ENCODE peak calls at places on chromosome 13, in nine cellular contexts. One of them, this sample, is unnamed.
A peak's percentile ranks its signal among the peaks of the same experiment; 100 is the strongest.

GRCh38 chr13:96052655-96053002 is 572 bp downstream of the UGGT2 start:
- DNase-seq in right atrium auricular region: no peak
- DNase-seq in IMR-90: peak; percentile 83
- DNase-seq in endodermal cell: no peak
- DNase-seq in heart right ventricle: no peak
- DNase-seq in spleen: no peak
- DNase-seq in AG04449: peak; percentile 9
- DNase-seq in epithelial cell of esophagus: peak; percentile 71
- DNase-seq in BE2C: no peak
- DNase-seq in this sample: peak; percentile 72

GRCh38 chr13:33799950-33800592 is 17.9 kb upstream of the RFC3 start:
- DNase-seq in right atrium auricular region: no peak
- DNase-seq in IMR-90: peak; percentile 46
- DNase-seq in endodermal cell: no peak
- DNase-seq in heart right ventricle: no peak
- DNase-seq in spleen: no peak
- DNase-seq in AG04449: peak; percentile 10
- DNase-seq in epithelial cell of esophagus: peak; percentile 51
- DNase-seq in BE2C: no peak
- DNase-seq in this sample: peak; percentile 69

GRCh38 chr13:95020298-95020987 is 280.8 kb downstream of the ABCC4 start:
- DNase-seq in right atrium auricular region: no peak
- DNase-seq in IMR-90: no peak
- DNase-seq in endodermal cell: no peak
- DNase-seq in heart right ventricle: no peak
- DNase-seq in spleen: no peak
- DNase-seq in AG04449: no peak
- DNase-seq in epithelial cell of esophagus: peak; percentile 56
- DNase-seq in BE2C: no peak
- DNase-seq in this sample: peak; percentile 8

GRCh38 chr13:66532146-66532545 is 698.0 kb downstream of the PCDH9 start:
- DNase-seq in right atrium auricular region: no peak
- DNase-seq in IMR-90: peak; percentile 90
- DNase-seq in endodermal cell: no peak
- DNase-seq in heart right ventricle: no peak
- DNase-seq in spleen: no peak
- DNase-seq in AG04449: no peak
- DNase-seq in epithelial cell of esophagus: no peak
- DNase-seq in BE2C: no peak
- DNase-seq in this sample: peak; percentile 66

GRCh38 chr13:95420501-95420900 is 119.2 kb upstream of the ABCC4 start:
- DNase-seq in right atrium auricular region: no peak
- DNase-seq in IMR-90: no peak
- DNase-seq in endodermal cell: no peak
- DNase-seq in heart right ventricle: no peak
- DNase-seq in spleen: no peak
- DNase-seq in AG04449: no peak
- DNase-seq in epithelial cell of esophagus: peak; percentile 67
- DNase-seq in BE2C: no peak
- DNase-seq in this sample: no peak

GRCh38 chr13:26686285-26686684 is 74.3 kb downstream of the GPR12 start:
- DNase-seq in right atrium auricular region: no peak
- DNase-seq in IMR-90: no peak
- DNase-seq in endodermal cell: no peak
- DNase-seq in heart right ventricle: no peak
- DNase-seq in spleen: no peak
- DNase-seq in AG04449: no peak
- DNase-seq in epithelial cell of esophagus: no peak
- DNase-seq in BE2C: no peak
- DNase-seq in this sample: no peak

GRCh38 chr13:85277753-85278152 is 521.5 kb downstream of the SLITRK6 start:
- DNase-seq in right atrium auricular region: no peak
- DNase-seq in IMR-90: peak; percentile 21
- DNase-seq in endodermal cell: no peak
- DNase-seq in heart right ventricle: no peak
- DNase-seq in spleen: no peak
- DNase-seq in AG04449: no peak
- DNase-seq in epithelial cell of esophagus: peak; percentile 27
- DNase-seq in BE2C: no peak
- DNase-seq in this sample: peak; percentile 40

GRCh38 chr13:109131698-109132257 is 502.4 kb downstream of the MYO16 start:
- DNase-seq in right atrium auricular region: no peak
- DNase-seq in IMR-90: peak; percentile 21
- DNase-seq in endodermal cell: peak; percentile 75
- DNase-seq in heart right ventricle: no peak
- DNase-seq in spleen: no peak
- DNase-seq in AG04449: no peak
- DNase-seq in epithelial cell of esophagus: no peak
- DNase-seq in BE2C: no peak
- DNase-seq in this sample: peak; percentile 24

GRCh38 chr13:50152224-50152623 is 137.0 kb downstream of the KCNRG start:
- DNase-seq in right atrium auricular region: no peak
- DNase-seq in IMR-90: no peak
- DNase-seq in endodermal cell: no peak
- DNase-seq in heart right ventricle: no peak
- DNase-seq in spleen: no peak
- DNase-seq in AG04449: no peak
- DNase-seq in epithelial cell of esophagus: no peak
- DNase-seq in BE2C: no peak
- DNase-seq in this sample: no peak

GRCh38 chr13:50153401-50153800 is 138.2 kb downstream of the KCNRG start:
- DNase-seq in right atrium auricular region: no peak
- DNase-seq in IMR-90: no peak
- DNase-seq in endodermal cell: no peak
- DNase-seq in heart right ventricle: no peak
- DNase-seq in spleen: no peak
- DNase-seq in AG04449: no peak
- DNase-seq in epithelial cell of esophagus: no peak
- DNase-seq in BE2C: no peak
- DNase-seq in this sample: no peak

GRCh38 chr13:50154697-50155096 is 139.5 kb downstream of the KCNRG start:
- DNase-seq in right atrium auricular region: no peak
- DNase-seq in IMR-90: no peak
- DNase-seq in endodermal cell: no peak
- DNase-seq in heart right ventricle: no peak
- DNase-seq in spleen: no peak
- DNase-seq in AG04449: no peak
- DNase-seq in epithelial cell of esophagus: no peak
- DNase-seq in BE2C: no peak
- DNase-seq in this sample: no peak

GRCh38 chr13:50153888-50154287 is 138.6 kb downstream of the KCNRG start:
- DNase-seq in right atrium auricular region: no peak
- DNase-seq in IMR-90: no peak
- DNase-seq in endodermal cell: no peak
- DNase-seq in heart right ventricle: no peak
- DNase-seq in spleen: no peak
- DNase-seq in AG04449: no peak
- DNase-seq in epithelial cell of esophagus: no peak
- DNase-seq in BE2C: no peak
- DNase-seq in this sample: no peak

DNA sequence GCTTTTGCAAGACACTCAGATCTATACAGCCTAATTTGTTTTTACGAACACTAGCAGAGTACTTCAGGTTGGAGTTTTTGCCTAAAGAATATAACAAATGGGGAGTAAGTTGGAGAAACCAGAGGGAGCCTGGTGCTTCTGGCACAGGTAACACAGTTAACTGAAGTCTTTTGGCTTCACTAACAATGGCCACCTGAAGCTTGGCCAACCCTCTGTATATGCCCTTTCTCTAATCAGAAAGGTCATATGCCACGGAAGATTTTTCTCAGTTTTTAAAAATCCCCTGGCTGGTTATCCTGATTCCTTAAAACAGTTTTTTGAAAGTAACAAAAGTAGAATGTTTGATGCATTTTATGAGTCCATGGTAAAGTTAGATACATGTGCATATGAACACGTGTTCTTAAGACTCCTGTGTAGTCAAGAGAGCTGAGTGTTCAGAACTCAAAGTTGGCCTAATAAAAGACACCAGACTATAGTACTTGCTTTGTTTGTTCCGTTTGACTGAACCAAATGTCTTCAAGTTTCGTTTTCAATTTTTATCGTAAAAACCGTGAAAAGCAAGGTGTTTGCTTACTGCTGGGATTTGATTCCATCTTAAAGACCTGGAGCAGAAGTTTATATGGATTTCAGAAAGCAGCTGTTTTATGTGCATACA is 137.5 kb downstream of the KCNRG start:
- DNase-seq in right atrium auricular region: no peak
- DNase-seq in IMR-90: no peak
- DNase-seq in endodermal cell: no peak
- DNase-seq in heart right ventricle: no peak
- DNase-seq in spleen: no peak
- DNase-seq in AG04449: no peak
- DNase-seq in epithelial cell of esophagus: no peak
- DNase-seq in BE2C: no peak
- DNase-seq in this sample: no peak
- H3K4me3 ChIP-seq in right atrium auricular region: no peak overlapping the region
- H3K4me3 ChIP-seq in IMR-90: no peak overlapping the region
- H3K4me3 ChIP-seq in endodermal cell: no peak overlapping the region
- H3K4me3 ChIP-seq in heart right ventricle: peak overlapping the region; percentile 30
- H3K4me3 ChIP-seq in spleen: no peak overlapping the region
- H3K4me3 ChIP-seq in AG04449: no peak overlapping the region
- H3K4me3 ChIP-seq in epithelial cell of esophagus: no peak overlapping the region
- H3K4me3 ChIP-seq in BE2C: no peak overlapping the region
- H3K4me3 ChIP-seq in this sample: no peak overlapping the region

GRCh38 chr13:45119469-45119989 is 781 bp upstream of the GTF2F2 start:
- DNase-seq in right atrium auricular region: no peak
- DNase-seq in IMR-90: peak; percentile 77
- DNase-seq in endodermal cell: peak; percentile 55
- DNase-seq in heart right ventricle: no peak
- DNase-seq in spleen: no peak
- DNase-seq in AG04449: no peak
- DNase-seq in epithelial cell of esophagus: peak; percentile 32
- DNase-seq in BE2C: no peak
- DNase-seq in this sample: peak; percentile 60

GRCh38 chr13:45120967-45121366 is 657 bp downstream of the GTF2F2 start:
- DNase-seq in right atrium auricular region: no peak
- DNase-seq in IMR-90: no peak
- DNase-seq in endodermal cell: no peak
- DNase-seq in heart right ventricle: no peak
- DNase-seq in spleen: no peak
- DNase-seq in AG04449: no peak
- DNase-seq in epithelial cell of esophagus: no peak
- DNase-seq in BE2C: no peak
- DNase-seq in this sample: no peak

GRCh38 chr13:45119990-45120864 is at the start of gene GTF2F2:
- DNase-seq in right atrium auricular region: peak; percentile 92
- DNase-seq in IMR-90: peak; percentile 90
- DNase-seq in endodermal cell: peak; percentile 96
- DNase-seq in heart right ventricle: peak; percentile 89
- DNase-seq in spleen: peak; percentile 96
- DNase-seq in AG04449: peak; percentile 42
- DNase-seq in epithelial cell of esophagus: peak; percentile 90
- DNase-seq in BE2C: peak; percentile 89
- DNase-seq in this sample: peak; percentile 92

GRCh38 chr13:45122941-45123340 is 2.6 kb downstream of the GTF2F2 start:
- DNase-seq in right atrium auricular region: no peak
- DNase-seq in IMR-90: no peak
- DNase-seq in endodermal cell: no peak
- DNase-seq in heart right ventricle: no peak
- DNase-seq in spleen: no peak
- DNase-seq in AG04449: no peak
- DNase-seq in epithelial cell of esophagus: no peak
- DNase-seq in BE2C: no peak
- DNase-seq in this sample: no peak

GRCh38 chr13:45121421-45121820 is 1.1 kb downstream of the GTF2F2 start:
- DNase-seq in right atrium auricular region: no peak
- DNase-seq in IMR-90: peak; percentile 53
- DNase-seq in endodermal cell: no peak
- DNase-seq in heart right ventricle: no peak
- DNase-seq in spleen: no peak
- DNase-seq in AG04449: no peak
- DNase-seq in epithelial cell of esophagus: peak; percentile 61
- DNase-seq in BE2C: no peak
- DNase-seq in this sample: peak; percentile 46
- TF ChIP-seq CTCF in right atrium auricular region: no peak
- TF ChIP-seq CTCF in IMR-90: peak; percentile 31
- TF ChIP-seq CTCF in endodermal cell: peak; percentile 62
- TF ChIP-seq CTCF in heart right ventricle: no peak
- TF ChIP-seq CTCF in spleen: no peak
- TF ChIP-seq CTCF in AG04449: peak; percentile 4
- TF ChIP-seq CTCF in epithelial cell of esophagus: peak; percentile 33
- TF ChIP-seq CTCF in BE2C: peak; percentile 13
- TF ChIP-seq CTCF in this sample: peak; percentile 25

DNA sequence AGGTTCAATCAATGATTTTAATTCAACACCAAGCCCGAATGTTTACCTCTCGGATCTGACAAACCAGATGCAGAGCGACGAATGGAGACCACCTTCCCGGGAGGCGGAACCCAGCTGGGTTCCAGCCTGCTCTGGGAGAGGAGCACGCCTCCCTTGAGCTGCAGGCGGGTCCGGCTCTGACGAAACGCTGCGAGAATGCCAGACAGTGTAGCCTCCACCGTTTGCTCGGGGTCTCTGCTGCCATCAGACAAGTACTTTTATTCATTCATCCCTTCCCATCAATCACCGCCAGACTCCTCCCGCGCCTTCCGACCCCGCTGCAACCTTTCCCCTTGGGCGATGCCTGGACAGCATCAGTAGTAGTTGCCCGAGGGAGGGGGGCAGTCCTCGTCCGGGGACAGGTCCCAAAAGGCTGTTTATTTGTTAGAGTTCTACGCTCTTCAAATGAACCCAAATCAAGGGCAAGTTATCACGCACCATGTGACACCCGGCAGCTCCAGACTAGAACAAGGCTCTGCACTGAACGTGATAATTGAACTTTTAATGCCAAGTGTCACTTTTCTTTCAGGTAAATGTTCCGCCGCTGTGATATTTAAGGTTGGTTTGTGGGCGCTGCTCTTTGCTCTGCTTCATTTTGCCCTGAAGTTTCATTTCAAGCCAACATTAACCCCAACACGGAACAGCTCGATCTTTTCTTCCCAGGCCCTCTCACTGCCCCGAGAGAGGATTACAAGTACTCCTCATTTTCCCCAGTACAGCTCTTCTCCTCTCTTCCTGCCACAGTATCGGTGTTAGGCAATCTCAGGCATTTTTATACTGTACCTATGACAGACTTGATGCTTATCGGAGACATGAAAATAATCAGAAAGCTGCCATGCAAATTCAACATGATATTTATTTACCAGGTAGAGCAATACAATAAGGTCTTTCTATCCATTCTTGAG is 992 bp upstream of the EDNRB start:
- DNase-seq in right atrium auricular region: peak; percentile 81
- DNase-seq in IMR-90: peak; percentile 15
- DNase-seq in endodermal cell: peak; percentile 81
- DNase-seq in heart right ventricle: peak; percentile 70
- DNase-seq in spleen: peak; percentile 76
- DNase-seq in AG04449: no peak
- DNase-seq in epithelial cell of esophagus: peak; percentile 10
- DNase-seq in BE2C: peak; percentile 26
- DNase-seq in this sample: peak; percentile 60
- H3K4me3 ChIP-seq in right atrium auricular region: peak overlapping the region; percentile 59
- H3K4me3 ChIP-seq in IMR-90: peak overlapping the region; percentile 58
- H3K4me3 ChIP-seq in endodermal cell: peak overlapping the region; percentile 82
- H3K4me3 ChIP-seq in heart right ventricle: peak overlapping the region; percentile 73
- H3K4me3 ChIP-seq in spleen: peak overlapping the region; percentile 41
- H3K4me3 ChIP-seq in AG04449: no peak overlapping the region
- H3K4me3 ChIP-seq in epithelial cell of esophagus: no peak overlapping the region
- H3K4me3 ChIP-seq in BE2C: peak overlapping the region; percentile 52
- H3K4me3 ChIP-seq in this sample: peak overlapping the region; percentile 67

DNA sequence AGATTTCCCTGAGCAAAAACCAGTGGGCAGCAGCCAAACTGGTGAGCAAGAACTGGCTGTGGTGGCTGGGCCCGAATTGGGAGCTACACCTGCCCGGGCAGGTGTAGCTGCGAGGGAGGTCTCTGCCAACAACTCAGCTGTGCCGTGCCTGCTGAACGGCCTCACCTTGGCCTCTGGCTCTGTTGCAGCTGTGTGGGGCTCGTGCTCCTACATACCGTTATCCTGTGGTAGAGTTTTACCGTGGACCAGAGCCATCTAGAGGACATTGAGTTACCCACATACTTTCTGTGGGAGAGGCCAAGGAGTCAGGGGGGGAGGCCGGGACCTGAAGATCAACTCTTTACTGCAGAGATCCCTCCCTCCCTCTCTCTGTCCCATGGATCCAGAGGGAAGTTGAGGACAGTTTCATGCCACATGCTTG is 113.2 kb downstream of the TM9SF2 start:
- DNase-seq in right atrium auricular region: no peak
- DNase-seq in IMR-90: no peak
- DNase-seq in endodermal cell: peak; percentile 75
- DNase-seq in heart right ventricle: no peak
- DNase-seq in spleen: no peak
- DNase-seq in AG04449: no peak
- DNase-seq in epithelial cell of esophagus: peak; percentile 91
- DNase-seq in BE2C: peak; percentile 32
- DNase-seq in this sample: peak; percentile 33
- TF ChIP-seq CTCF in right atrium auricular region: no peak
- TF ChIP-seq CTCF in IMR-90: peak; percentile 12
- TF ChIP-seq CTCF in endodermal cell: peak; percentile 48
- TF ChIP-seq CTCF in heart right ventricle: no peak
- TF ChIP-seq CTCF in spleen: no peak
- TF ChIP-seq CTCF in AG04449: no peak
- TF ChIP-seq CTCF in epithelial cell of esophagus: no peak
- TF ChIP-seq CTCF in BE2C: peak; percentile 55
- TF ChIP-seq CTCF in this sample: peak; percentile 38